ENCODE peak calls at places on chromosomes 12 and 14, in eight cellular contexts. O, F, U, P, R, K, J and D are unnamed samples.

GRCh38 chr12:13725049-13725448 is 256.4 kb downstream of the GRIN2B start:
- DNase-seq in O (no peak), F (no peak), U (peak; percentile 26), P (no peak), R (no peak), K (no peak), J (no peak), D (no peak)

GRCh38 chr14:55073856-55074255 is 22.4 kb downstream of the MAPK1IP1L start:
- DNase-seq in O (no peak), F (no peak), U (no peak), P (no peak), R (no peak), K (no peak), J (no peak), D (no peak)

GRCh38 chr14:86038401-86038985 is 508.5 kb downstream of the FLRT2 start:
- DNase-seq in O (no peak), F (peak; percentile 29), U (peak; percentile 15), P (no peak), R (peak; percentile 60), K (peak; percentile 23), J (peak; percentile 9), D (peak; percentile 82)

GRCh38 chr12:93706387-93706786 is 29.2 kb downstream of the CRADD start:
- DNase-seq in O (no peak), F (no peak), U (no peak), P (no peak), R (no peak), K (no peak), J (no peak), D (no peak)

GRCh38 chr12:126159139-126159538 is 1093.9 kb downstream of the AACS start:
- DNase-seq in O (no peak), F (no peak), U (no peak), P (no peak), R (no peak), K (no peak), J (no peak), D (no peak)

GRCh38 chr14:36797634-36798033 is 136.0 kb downstream of the PAX9 start:
- DNase-seq in O (no peak), F (no peak), U (no peak), P (no peak), R (no peak), K (no peak), J (no peak), D (no peak)

GRCh38 chr12:132189378-132190011 is 45.2 kb downstream of the NOC4L start:
- DNase-seq in O (peak; percentile 97), F (peak; percentile 94), U (peak; percentile 95), P (peak; percentile 86), R (peak; percentile 96), K (peak; percentile 90), J (peak; percentile 93), D (peak; percentile 59)

GRCh38 chr12:4745249-4745648 is 25.0 kb downstream of the GALNT8 start:
- DNase-seq in O (no peak), F (peak; percentile 45), U (no peak), P (no peak), R (no peak), K (no peak), J (peak; percentile 44), D (no peak)

GRCh38 chr12:109736552-109737108 is 23.0 kb downstream of the FAM222A start:
- DNase-seq in O (peak; percentile 57), F (peak; percentile 56), U (peak; percentile 52), P (no peak), R (peak; percentile 47), K (peak; percentile 63), J (peak; percentile 21), D (peak; percentile 91)

GRCh38 chr14:31726337-31726736 is 165.1 kb downstream of the NUBPL start:
- DNase-seq in O (no peak), F (no peak), U (no peak), P (no peak), R (no peak), K (no peak), J (no peak), D (no peak)

GRCh38 chr12:120820885-120821510 is 83.2 kb downstream of the SPPL3 start:
- DNase-seq in O (no peak), F (no peak), U (no peak), P (no peak), R (peak; percentile 48), K (no peak), J (no peak), D (no peak)

GRCh38 chr12:121334513-121335343 is 17.5 kb downstream of the ANAPC5 start:
- DNase-seq in O (no peak), F (no peak), U (peak; percentile 46), P (no peak), R (peak; percentile 42), K (peak; percentile 62), J (no peak), D (peak; percentile 21)

GRCh38 chr12:2447861-2448260 is 346.9 kb upstream of the FKBP4 start:
- DNase-seq in O (no peak), F (no peak), U (peak; percentile 8), P (no peak), R (no peak), K (no peak), J (no peak), D (no peak)

GRCh38 chr12:89327477-89328094 is 24.7 kb downstream of the DUSP6 start:
- DNase-seq in O (no peak), F (no peak), U (no peak), P (no peak), R (no peak), K (no peak), J (no peak), D (no peak)

GRCh38 chr12:78556651-78557050 is 307.9 kb upstream of the SYT1 start:
- DNase-seq in O (no peak), F (no peak), U (no peak), P (no peak), R (no peak), K (no peak), J (no peak), D (no peak)

GRCh38 chr12:12266873-12267634 is at the start of gene LRP6:
- DNase-seq in O (peak; percentile 95), F (peak; percentile 94), U (peak; percentile 94), P (peak; percentile 90), R (peak; percentile 59), K (peak; percentile 87), J (peak; percentile 91), D (peak; percentile 96)

GRCh38 chr12:49662998-49663843 is 39.9 kb downstream of the PRPF40B start:
- DNase-seq in O (peak; percentile 84), F (peak; percentile 84), U (no peak), P (peak; percentile 46), R (peak; percentile 90), K (peak; percentile 70), J (peak; percentile 71), D (peak; percentile 82)

GRCh38 chr12:64608901-64609542 is 1.3 kb upstream of the RASSF3 start:
- DNase-seq in O (no peak), F (no peak), U (peak; percentile 89), P (no peak), R (peak; percentile 63), K (peak; percentile 68), J (no peak), D (peak; percentile 77)

GRCh38 chr14:82387699-82388098 is 854.0 kb upstream of the SEL1L start:
- DNase-seq in O (no peak), F (no peak), U (no peak), P (no peak), R (no peak), K (peak; percentile 2), J (no peak), D (no peak)

GRCh38 chr12:27462851-27463250 is 16.3 kb downstream of the SMCO2 start:
- DNase-seq in O (peak; percentile 71), F (no peak), U (no peak), P (peak; percentile 41), R (no peak), K (no peak), J (no peak), D (no peak)

GRCh38 chr14:24178399-24179178 is 6.7 kb downstream of the REC8 start:
- DNase-seq in O (no peak), F (no peak), U (no peak), P (no peak), R (no peak), K (no peak), J (no peak), D (no peak)

GRCh38 chr14:59280961-59281360 is 92.5 kb downstream of the DAAM1 start:
- DNase-seq in O (no peak), F (no peak), U (no peak), P (no peak), R (no peak), K (no peak), J (no peak), D (peak; percentile 6)

GRCh38 chr14:65966188-65966587 is 520.0 kb upstream of the CCDC196 start:
- DNase-seq in O (no peak), F (no peak), U (no peak), P (no peak), R (no peak), K (no peak), J (no peak), D (no peak)

GRCh38 chr12:6730169-6730568 is 6.3 kb downstream of the COPS7A start:
- DNase-seq in O (no peak), F (no peak), U (no peak), P (no peak), R (no peak), K (no peak), J (no peak), D (no peak)

GRCh38 chr12:45292486-45293195 is 76.7 kb downstream of the ANO6 start:
- DNase-seq in O (peak; percentile 87), F (peak; percentile 25), U (no peak), P (peak; percentile 28), R (no peak), K (no peak), J (no peak), D (no peak)

GRCh38 chr14:32572867-32573149 is 243.7 kb downstream of the AKAP6 start:
- DNase-seq in O (no peak), F (no peak), U (no peak), P (no peak), R (no peak), K (no peak), J (no peak), D (no peak)

GRCh38 chr12:57523706-57524614 is 1.3 kb downstream of the MBD6 start:
- DNase-seq in O (no peak), F (no peak), U (no peak), P (no peak), R (no peak), K (no peak), J (no peak), D (no peak)

GRCh38 chr12:53683983-53684382 is 8.1 kb upstream of the ATP5MC2 start:
- DNase-seq in O (no peak), F (no peak), U (no peak), P (no peak), R (no peak), K (no peak), J (no peak), D (no peak)

GRCh38 chr12:49740930-49741881 is at the start of gene TMBIM6:
- DNase-seq in O (peak; percentile 100), F (peak; percentile 100), U (peak; percentile 99), P (peak; percentile 99), R (peak; percentile 100), K (peak; percentile 97), J (peak; percentile 98), D (peak; percentile 100)

GRCh38 chr14:92414685-92415084 is 91.7 kb downstream of the SLC24A4 start:
- DNase-seq in O (no peak), F (no peak), U (no peak), P (no peak), R (no peak), K (no peak), J (no peak), D (no peak)